ENCODE peak calls at places on chromosomes 7 and 10, in ten cellular contexts. B, R, L, V, U, T, Y, I, N and A are unnamed samples. For H3K4me1, the result is how much of the 10 kb centered on the place peaks cover.

GRCh38 chr10:1256139-1256720 is 200.0 kb downstream of the WDR37 start:
- DNase-seq in B (no peak), R (no peak), L (no peak), V (no peak), U (no peak), T (no peak), Y (no peak), I (no peak), N (no peak), A (peak)

GRCh38 chr7:99623702-99624447 is 7.1 kb downstream of the ZSCAN25 start:
- DNase-seq in B (no peak), R (no peak), L (no peak), V (no peak), U (no peak), T (no peak), Y (no peak), I (no peak), N (no peak), A (no peak)

GRCh38 chr7:108824840-108825540 is 255.3 kb downstream of the DNAJB9 start:
- DNase-seq in B (no peak), R (peak), L (no peak), V (peak), U (peak), T (no peak), Y (no peak), I (no peak), N (no peak), A (no peak)

GRCh38 chr7:85749715-85750453 is 563.0 kb upstream of the SEMA3D start:
- DNase-seq in B (no peak), R (no peak), L (no peak), V (no peak), U (no peak), T (peak), Y (no peak), I (no peak), N (no peak), A (no peak)

GRCh38 chr10:129963076-129963830 is 821 bp downstream of the EBF3 start:
- DNase-seq in B (no peak), R (peak), L (no peak), V (no peak), U (no peak), T (peak), Y (no peak), I (peak), N (no peak), A (peak)

GRCh38 chr7:128672927-128673517 is 930 bp downstream of the GARIN1A start:
- DNase-seq in B (no peak), R (peak), L (no peak), V (peak), U (no peak), T (peak), Y (no peak), I (no peak), N (no peak), A (no peak)

GRCh38 chr7:87878208-87878735 is 2.0 kb downstream of the DBF4 start:
- DNase-seq in B (no peak), R (peak), L (no peak), V (no peak), U (no peak), T (no peak), Y (no peak), I (no peak), N (no peak), A (no peak)

GRCh38 chr10:27661511-27662286 is 83.9 kb downstream of the MKX start:
- DNase-seq in B (no peak), R (no peak), L (no peak), V (no peak), U (no peak), T (no peak), Y (no peak), I (no peak), N (no peak), A (no peak)

GRCh38 chr10:58412502-58412961 is 27.3 kb downstream of the TFAM start:
- DNase-seq in B (peak), R (no peak), L (no peak), V (no peak), U (no peak), T (no peak), Y (peak), I (no peak), N (no peak), A (no peak)

GRCh38 chr10:2146079-2146478 is 408.8 kb upstream of the ADARB2 start:
- DNase-seq in B (no peak), R (no peak), L (no peak), V (no peak), U (no peak), T (no peak), Y (no peak), I (no peak), N (no peak), A (no peak)

GRCh38 chr10:96512524-96512991 is 1.2 kb downstream of the TLL2 start:
- DNase-seq in B (no peak), R (peak), L (peak), V (no peak), U (no peak), T (peak), Y (no peak), I (no peak), N (peak), A (no peak)

DNA sequence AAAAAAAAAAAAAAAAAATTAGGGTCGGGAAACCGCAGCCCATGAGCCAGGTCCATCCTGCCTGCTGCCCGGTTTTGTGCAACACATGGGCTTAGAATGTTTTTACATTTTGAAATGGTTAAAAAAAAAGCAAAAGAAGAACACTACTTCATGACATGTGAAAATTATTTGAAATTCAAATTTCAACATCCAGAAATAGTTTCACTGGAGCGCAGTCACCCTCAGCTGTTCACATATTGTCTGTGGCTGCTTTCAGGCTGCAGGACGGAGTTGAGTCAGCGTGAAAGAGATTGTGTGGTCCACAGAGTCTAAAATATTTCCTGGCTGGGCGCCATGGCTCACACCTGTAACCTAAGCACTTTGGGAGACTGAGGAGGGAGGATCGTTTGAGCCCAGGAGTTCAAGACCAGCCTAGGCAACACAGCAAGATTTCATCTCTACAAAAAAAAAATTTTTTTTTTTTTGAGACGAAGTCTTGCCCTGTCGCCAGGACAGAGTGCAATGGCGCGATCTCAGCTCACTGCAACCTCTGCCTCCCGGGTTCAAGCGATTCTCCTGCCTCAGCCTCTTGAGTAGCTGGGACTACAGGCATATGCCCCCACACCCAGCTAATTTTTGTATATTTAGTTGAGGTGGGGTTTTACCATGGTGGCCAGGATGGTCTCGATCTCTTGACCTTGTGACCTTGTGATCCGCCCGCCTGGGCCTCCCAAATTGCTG is 63.9 kb upstream of the ECHDC3 start:
- DNase-seq in B (peak), R (no peak), L (peak), V (no peak), U (no peak), T (no peak), Y (no peak), I (peak), N (no peak), A (peak)
- H3K4me1 ChIP-seq in B (under half), R (under half), L (under half), V (under half), U (under half), T (under half), Y (under half), I (under half), N (under half), A (half or more)

GRCh38 chr10:68074775-68075549 is at the start of gene HERC4:
- DNase-seq in B (peak), R (peak), L (peak), V (peak), U (peak), T (peak), Y (peak), I (peak), N (peak), A (peak)
- TF ChIP-seq POLR2A in B (peak), R (peak), L (peak), V (no peak), U (peak), T (no peak), Y (peak), I (peak), N (peak), A (peak)

GRCh38 chr10:20013991-20014750 is 197.9 kb downstream of the PLXDC2 start:
- DNase-seq in B (no peak), R (no peak), L (no peak), V (no peak), U (no peak), T (no peak), Y (no peak), I (no peak), N (no peak), A (no peak)
- H3K4me3 ChIP-seq in B (no peak), R (no peak), L (no peak), V (no peak), U (no peak), T (no peak), Y (no peak), I (no peak), N (no peak), A (no peak)

GRCh38 chr10:114540191-114540590 is 117.9 kb downstream of the ABLIM1 start:
- DNase-seq in B (no peak), R (no peak), L (no peak), V (no peak), U (no peak), T (no peak), Y (no peak), I (no peak), N (no peak), A (no peak)

GRCh38 chr10:114538544-114538906 is 119.5 kb downstream of the ABLIM1 start:
- DNase-seq in B (no peak), R (no peak), L (peak), V (no peak), U (no peak), T (peak), Y (no peak), I (no peak), N (no peak), A (no peak)

GRCh38 chr10:114541081-114541833 is 116.8 kb downstream of the ABLIM1 start:
- DNase-seq in B (no peak), R (peak), L (peak), V (no peak), U (peak), T (no peak), Y (no peak), I (peak), N (peak), A (no peak)

GRCh38 chr10:114537791-114538543 is 120.1 kb downstream of the ABLIM1 start:
- DNase-seq in B (no peak), R (no peak), L (no peak), V (no peak), U (no peak), T (no peak), Y (no peak), I (no peak), N (no peak), A (no peak)

GRCh38 chr10:114539623-114540022 is 118.5 kb downstream of the ABLIM1 start:
- DNase-seq in B (no peak), R (no peak), L (no peak), V (no peak), U (no peak), T (no peak), Y (no peak), I (no peak), N (no peak), A (no peak)
- H3K4me1 ChIP-seq in B (under half), R (under half), L (under half), V (under half), U (under half), T (under half), Y (under half), I (under half), N (under half), A (half or more)

GRCh38 chr7:22386206-22386858 is 29.4 kb upstream of the RAPGEF5 start:
- DNase-seq in B (no peak), R (no peak), L (no peak), V (no peak), U (no peak), T (no peak), Y (no peak), I (no peak), N (no peak), A (no peak)

GRCh38 chr7:22386865-22387264 is 29.9 kb upstream of the RAPGEF5 start:
- DNase-seq in B (no peak), R (no peak), L (no peak), V (no peak), U (no peak), T (no peak), Y (no peak), I (no peak), N (no peak), A (no peak)

GRCh38 chr7:22387583-22387982 is 30.6 kb upstream of the RAPGEF5 start:
- DNase-seq in B (no peak), R (no peak), L (no peak), V (no peak), U (no peak), T (no peak), Y (no peak), I (no peak), N (no peak), A (no peak)

GRCh38 chr7:22390512-22390911 is 33.6 kb upstream of the RAPGEF5 start:
- DNase-seq in B (no peak), R (peak), L (no peak), V (no peak), U (no peak), T (no peak), Y (no peak), I (no peak), N (no peak), A (no peak)

DNA sequence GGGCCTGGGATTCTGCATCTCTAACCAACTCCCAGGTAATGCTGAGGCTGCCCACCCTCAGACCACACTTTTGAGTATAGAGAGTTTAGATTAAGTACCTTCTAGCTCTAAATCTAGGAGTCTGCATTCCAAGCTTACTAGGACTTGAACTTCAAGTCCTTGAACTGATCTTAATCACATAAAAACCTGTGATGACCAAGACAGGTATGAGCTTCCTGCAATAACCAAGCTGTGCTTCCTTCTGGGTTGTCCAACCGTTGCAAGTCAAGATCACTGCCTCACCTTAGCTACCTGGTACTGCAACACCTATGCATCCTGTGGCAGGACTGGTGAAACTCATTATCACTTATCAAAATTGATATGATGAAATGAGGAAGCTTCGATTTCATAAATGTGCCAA is 32.9 kb upstream of the RAPGEF5 start:
- DNase-seq in B (no peak), R (no peak), L (no peak), V (no peak), U (no peak), T (no peak), Y (no peak), I (no peak), N (no peak), A (no peak)
- TF ChIP-seq POLR2A in B (no peak), R (no peak), L (no peak), V (no peak), U (no peak), T (no peak), Y (no peak), I (no peak), N (no peak), A (no peak)

DNA sequence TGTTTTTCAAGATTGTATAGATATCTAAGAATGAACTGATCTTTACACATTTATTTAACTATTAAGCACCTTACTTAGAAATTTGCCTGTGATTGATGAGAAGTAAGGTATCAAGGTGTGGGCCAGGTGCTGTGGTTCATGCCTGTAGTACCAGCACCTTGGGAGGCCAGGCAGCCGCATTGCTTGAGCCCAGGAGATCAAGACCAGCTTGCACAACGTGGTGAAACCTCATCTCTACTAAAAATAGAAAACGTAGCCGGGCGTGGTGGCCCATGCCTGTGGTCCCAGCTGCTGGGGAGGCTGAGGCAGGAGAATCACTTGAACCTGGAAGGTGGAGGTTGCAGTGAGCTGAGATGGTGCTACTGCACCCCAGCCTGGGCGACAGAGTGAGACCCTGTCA is 33.7 kb downstream of the NME8 start:
- DNase-seq in B (no peak), R (no peak), L (no peak), V (no peak), U (no peak), T (no peak), Y (no peak), I (no peak), N (no peak), A (no peak)
- H3K4me3 ChIP-seq in B (no peak), R (no peak), L (no peak), V (no peak), U (no peak), T (no peak), Y (no peak), I (no peak), N (no peak), A (no peak)